ENCODE peak calls at places on chromosome 18, in four cellular contexts. One of them, this sample, is unnamed.

GRCh38 chr18:75456277-75456676 is 28.8 kb upstream of the SMIM21 start:
- DNase-seq in coronary artery: no peak
- DNase-seq in astrocyte: no peak
- DNase-seq in A549: no peak
- DNase-seq in this sample: no peak

GRCh38 chr18:55300469-55301195 is 287.4 kb downstream of the TCF4 start:
- DNase-seq in coronary artery: no peak
- DNase-seq in astrocyte: no peak
- DNase-seq in A549: no peak
- DNase-seq in this sample: no peak

GRCh38 chr18:905948-906415 is 1.3 kb downstream of the ADCYAP1 start:
- DNase-seq in astrocyte: no peak
- DNase-seq in coronary artery: no peak
- DNase-seq in A549: no peak
- DNase-seq in this sample: no peak

GRCh38 chr18:63138469-63139340 is 180.9 kb downstream of the BCL2 start:
- DNase-seq in A549: no peak
- DNase-seq in coronary artery: no peak
- DNase-seq in astrocyte: no peak
- DNase-seq in this sample: no peak

GRCh38 chr18:80105369-80106167 is 3.5 kb upstream of the ADNP2 start:
- DNase-seq in A549: no peak
- DNase-seq in astrocyte: no peak
- DNase-seq in coronary artery: no peak
- DNase-seq in this sample: no peak

GRCh38 chr18:40855661-40856060 is 1099.4 kb upstream of the PIK3C3 start:
- DNase-seq in coronary artery: no peak
- DNase-seq in astrocyte: no peak
- DNase-seq in A549: no peak
- DNase-seq in this sample: no peak

GRCh38 chr18:22267225-22267624 is 97.8 kb downstream of the GATA6 start:
- DNase-seq in coronary artery: no peak
- DNase-seq in A549: no peak
- DNase-seq in astrocyte: no peak
- DNase-seq in this sample: no peak

GRCh38 chr18:44851806-44852205 is 171.1 kb downstream of the SETBP1 start:
- DNase-seq in astrocyte: no peak
- DNase-seq in coronary artery: no peak
- DNase-seq in A549: no peak
- DNase-seq in this sample: no peak

GRCh38 chr18:21262979-21263378 is 20.9 kb downstream of the GREB1L start:
- DNase-seq in A549: no peak
- DNase-seq in coronary artery: no peak
- DNase-seq in astrocyte: no peak
- DNase-seq in this sample: no peak

GRCh38 chr18:73060666-73061270 is 193.0 kb upstream of the NETO1 start:
- DNase-seq in astrocyte: peak
- DNase-seq in A549: no peak
- DNase-seq in coronary artery: no peak
- DNase-seq in this sample: no peak

GRCh38 chr18:10453885-10454772 is at the start of gene APCDD1:
- DNase-seq in coronary artery: peak
- DNase-seq in astrocyte: no peak
- DNase-seq in A549: peak
- DNase-seq in this sample: no peak

GRCh38 chr18:10454800-10455550 is 540 bp downstream of the APCDD1 start:
- DNase-seq in A549: peak
- DNase-seq in coronary artery: no peak
- DNase-seq in astrocyte: no peak
- DNase-seq in this sample: no peak

GRCh38 chr18:10457798-10458197 is 3.4 kb downstream of the APCDD1 start:
- DNase-seq in astrocyte: peak
- DNase-seq in A549: no peak
- DNase-seq in coronary artery: no peak
- DNase-seq in this sample: no peak

GRCh38 chr18:10456718-10457499 is 2.5 kb downstream of the APCDD1 start:
- DNase-seq in astrocyte: no peak
- DNase-seq in A549: no peak
- DNase-seq in coronary artery: no peak
- DNase-seq in this sample: no peak

DNA sequence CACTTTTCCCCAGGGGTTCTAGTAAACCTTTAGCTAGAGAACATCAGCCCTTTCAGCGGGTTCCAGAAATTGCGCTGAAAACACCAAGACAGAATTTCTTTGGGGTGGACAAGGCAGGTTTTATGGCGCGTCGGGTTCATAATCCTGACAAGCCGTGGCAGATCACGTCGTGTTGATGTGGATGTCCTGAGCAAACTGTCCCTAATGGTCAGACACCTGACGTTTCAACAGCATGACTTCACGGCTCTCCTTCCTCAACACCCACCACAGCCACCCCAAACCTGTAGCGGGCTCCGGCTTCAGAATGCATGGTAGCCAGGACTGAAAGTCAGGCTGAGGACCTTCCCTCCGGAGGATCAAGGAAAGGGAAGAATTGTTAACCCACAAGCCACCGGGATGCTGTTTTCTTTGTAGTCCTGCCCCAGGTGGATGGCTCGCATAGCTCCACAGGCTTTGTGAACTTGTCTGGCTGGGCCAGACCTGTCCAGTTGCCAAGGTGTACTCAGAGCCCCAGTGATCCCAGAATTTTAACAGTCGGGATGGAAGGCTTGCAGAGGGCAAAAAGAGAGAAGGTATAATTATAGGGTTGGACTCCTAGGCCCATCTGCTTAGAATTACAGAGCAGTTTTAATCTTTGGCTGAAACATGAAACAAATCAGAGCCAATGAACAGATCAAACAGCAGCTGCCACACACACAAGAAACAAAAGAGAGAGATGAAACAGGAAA is 1.5 kb downstream of the APCDD1 start:
- DNase-seq in coronary artery: no peak
- DNase-seq in A549: no peak
- DNase-seq in astrocyte: no peak
- DNase-seq in this sample: no peak
- H3K4me3 ChIP-seq in coronary artery: peak
- H3K4me3 ChIP-seq in A549: no peak
- H3K4me3 ChIP-seq in astrocyte: peak
- H3K4me3 ChIP-seq in this sample: no peak

GRCh38 chr18:24987933-24988840 is 363.8 kb downstream of the ZNF521 start:
- DNase-seq in coronary artery: no peak
- DNase-seq in astrocyte: no peak
- DNase-seq in A549: no peak
- DNase-seq in this sample: no peak
- TF ChIP-seq CTCF in coronary artery: no peak
- TF ChIP-seq CTCF in astrocyte: no peak
- TF ChIP-seq CTCF in A549: no peak
- TF ChIP-seq CTCF in this sample: no peak

DNA sequence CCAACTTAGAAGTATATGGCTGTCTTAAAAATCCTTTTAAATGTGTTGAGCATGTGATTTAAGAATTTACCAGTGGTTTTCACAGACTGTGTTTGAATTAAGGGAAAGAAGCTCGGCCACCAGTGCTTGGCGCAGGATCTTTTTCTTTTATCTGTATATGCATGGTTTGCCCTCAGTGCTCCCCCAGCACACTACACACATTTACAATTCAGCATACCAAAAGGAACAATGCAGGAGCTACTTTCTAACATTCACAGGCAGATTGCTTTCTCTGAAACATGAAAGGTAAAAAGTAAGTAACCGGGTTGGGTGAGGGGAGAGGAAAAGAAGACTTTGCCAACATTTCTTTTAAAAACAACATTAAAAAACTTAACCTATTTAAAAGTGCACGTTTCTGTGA is 3.9 kb downstream of the SALL3 start:
- DNase-seq in coronary artery: no peak
- DNase-seq in A549: no peak
- DNase-seq in astrocyte: no peak
- DNase-seq in this sample: no peak
- H3K4me3 ChIP-seq in coronary artery: no peak
- H3K4me3 ChIP-seq in A549: no peak
- H3K4me3 ChIP-seq in astrocyte: no peak
- H3K4me3 ChIP-seq in this sample: no peak

GRCh38 chr18:51188024-51188701 is 9.3 kb downstream of the MEX3C start:
- DNase-seq in A549: no peak
- DNase-seq in astrocyte: no peak
- DNase-seq in coronary artery: no peak
- DNase-seq in this sample: no peak

GRCh38 chr18:51193621-51194287 is 3.7 kb downstream of the MEX3C start:
- DNase-seq in A549: no peak
- DNase-seq in astrocyte: peak
- DNase-seq in coronary artery: no peak
- DNase-seq in this sample: no peak

GRCh38 chr18:51191139-51191717 is 6.3 kb downstream of the MEX3C start:
- DNase-seq in A549: no peak
- DNase-seq in coronary artery: no peak
- DNase-seq in astrocyte: peak
- DNase-seq in this sample: no peak

GRCh38 chr18:51192026-51192425 is 5.5 kb downstream of the MEX3C start:
- DNase-seq in coronary artery: no peak
- DNase-seq in A549: no peak
- DNase-seq in astrocyte: no peak
- DNase-seq in this sample: no peak

GRCh38 chr18:51190000-51190399 is 7.5 kb downstream of the MEX3C start:
- DNase-seq in A549: no peak
- DNase-seq in coronary artery: no peak
- DNase-seq in astrocyte: no peak
- DNase-seq in this sample: no peak
- TF ChIP-seq CTCF in A549: no peak
- TF ChIP-seq CTCF in coronary artery: no peak
- TF ChIP-seq CTCF in astrocyte: no peak
- TF ChIP-seq CTCF in this sample: no peak

GRCh38 chr18:58993260-58993659 is 128.6 kb downstream of the ZNF532 start:
- DNase-seq in astrocyte: peak
- DNase-seq in coronary artery: no peak
- DNase-seq in A549: peak
- DNase-seq in this sample: peak
- H3K4me3 ChIP-seq in astrocyte: no peak
- H3K4me3 ChIP-seq in coronary artery: no peak
- H3K4me3 ChIP-seq in A549: no peak
- H3K4me3 ChIP-seq in this sample: no peak

DNA sequence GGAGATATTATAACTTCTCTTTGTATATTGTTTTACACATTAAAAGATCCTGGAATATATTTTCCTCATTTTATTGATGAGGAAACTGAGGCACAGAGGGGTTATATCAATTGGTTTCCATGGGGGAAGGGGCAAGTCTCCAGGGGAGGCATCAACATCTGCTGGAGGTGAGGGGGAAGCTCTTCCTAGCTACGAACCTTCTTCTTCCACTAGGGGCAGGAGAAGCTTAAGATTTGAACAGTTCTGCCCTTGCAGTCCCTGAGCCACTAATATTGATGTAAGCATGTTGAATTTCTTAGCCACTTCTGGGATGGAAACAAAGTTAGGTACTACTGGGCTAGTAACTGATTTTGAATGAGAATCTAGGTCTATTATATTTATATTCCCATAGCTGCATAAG is 140.1 kb upstream of the AQP4 start:
- DNase-seq in A549: peak
- DNase-seq in coronary artery: no peak
- DNase-seq in astrocyte: no peak
- DNase-seq in this sample: no peak
- TF ChIP-seq CTCF in A549: peak
- TF ChIP-seq CTCF in coronary artery: no peak
- TF ChIP-seq CTCF in astrocyte: peak
- TF ChIP-seq CTCF in this sample: peak

This sample was measured in LNCaP clone FGC.